ENCODE peak calls at places on chromosomes 16 and 17, in seven cellular contexts. D is CD4-positive, CD25-positive, alpha-beta regulatory T cell; X is psoas muscle; A is PC-3; E is left ventricle myocardium inferior; R is GM23338; K is pancreas. Q is an unnamed sample.

GRCh38 chr17:74960739-74961342 is 11.7 kb downstream of the HID1 start:
- DNase-seq in D (peak; percentile 28), X (no peak), A (no peak), E (no peak), R (peak; percentile 84), K (no peak), Q (no peak)

GRCh38 chr16:52398491-52398960 is 148.4 kb downstream of the TOX3 start:
- DNase-seq in D (no peak), X (no peak), A (no peak), E (no peak), R (no peak), K (no peak), Q (no peak)

GRCh38 chr16:53219795-53220194 is 165.0 kb downstream of the CHD9 start:
- DNase-seq in D (no peak), X (no peak), A (peak; percentile 66), E (no peak), R (no peak), K (no peak), Q (no peak)

GRCh38 chr17:17356149-17356930 is 53.2 kb downstream of the NT5M start:
- DNase-seq in D (peak; percentile 66), X (peak; percentile 85), A (peak; percentile 94), E (peak; percentile 73), R (peak; percentile 92), K (peak; percentile 72), Q (peak; percentile 82)

GRCh38 chr16:68367034-68367433 is 56.2 kb downstream of the PRMT7 start:
- DNase-seq in D (peak; percentile 43), X (no peak), A (peak; percentile 35), E (no peak), R (peak; percentile 81), K (peak; percentile 24), Q (no peak)

GRCh38 chr17:80119271-80119791 is 17.9 kb downstream of the GAA start:
- DNase-seq in D (no peak), X (peak; percentile 47), A (no peak), E (no peak), R (no peak), K (no peak), Q (no peak)

GRCh38 chr17:76570877-76571471 is 14.7 kb downstream of the ST6GALNAC2 start:
- DNase-seq in D (no peak), X (no peak), A (peak; percentile 41), E (no peak), R (no peak), K (no peak), Q (no peak)

GRCh38 chr17:8954339-8954738 is 11.2 kb downstream of the PIK3R5 start:
- DNase-seq in D (peak; percentile 83), X (peak; percentile 75), A (no peak), E (peak; percentile 64), R (peak; percentile 61), K (no peak), Q (no peak)

GRCh38 chr16:81608515-81609209 is 164.1 kb downstream of the CMIP start:
- DNase-seq in D (no peak), X (no peak), A (no peak), E (no peak), R (no peak), K (no peak), Q (no peak)

GRCh38 chr16:27729516-27730304 is 179.8 kb downstream of the KATNIP start:
- DNase-seq in D (no peak), X (peak; percentile 48), A (no peak), E (no peak), R (no peak), K (no peak), Q (no peak)

GRCh38 chr17:75240394-75241142 is 20.8 kb downstream of the GGA3 start:
- DNase-seq in D (peak; percentile 17), X (peak; percentile 58), A (peak; percentile 47), E (no peak), R (peak; percentile 90), K (no peak), Q (no peak)

GRCh38 chr16:4322121-4323035 is 6.5 kb downstream of the GLIS2 start:
- DNase-seq in D (no peak), X (peak; percentile 55), A (no peak), E (no peak), R (no peak), K (no peak), Q (no peak)

GRCh38 chr16:4320571-4321137 is 4.8 kb downstream of the GLIS2 start:
- DNase-seq in D (no peak), X (no peak), A (no peak), E (no peak), R (no peak), K (no peak), Q (no peak)

GRCh38 chr16:4323071-4323844 is 7.4 kb downstream of the GLIS2 start:
- DNase-seq in D (no peak), X (peak; percentile 53), A (no peak), E (no peak), R (no peak), K (peak; percentile 67), Q (no peak)

GRCh38 chr16:4320030-4320429 is 4.2 kb downstream of the GLIS2 start:
- DNase-seq in D (no peak), X (peak; percentile 77), A (no peak), E (peak; percentile 62), R (no peak), K (no peak), Q (no peak)

DNA sequence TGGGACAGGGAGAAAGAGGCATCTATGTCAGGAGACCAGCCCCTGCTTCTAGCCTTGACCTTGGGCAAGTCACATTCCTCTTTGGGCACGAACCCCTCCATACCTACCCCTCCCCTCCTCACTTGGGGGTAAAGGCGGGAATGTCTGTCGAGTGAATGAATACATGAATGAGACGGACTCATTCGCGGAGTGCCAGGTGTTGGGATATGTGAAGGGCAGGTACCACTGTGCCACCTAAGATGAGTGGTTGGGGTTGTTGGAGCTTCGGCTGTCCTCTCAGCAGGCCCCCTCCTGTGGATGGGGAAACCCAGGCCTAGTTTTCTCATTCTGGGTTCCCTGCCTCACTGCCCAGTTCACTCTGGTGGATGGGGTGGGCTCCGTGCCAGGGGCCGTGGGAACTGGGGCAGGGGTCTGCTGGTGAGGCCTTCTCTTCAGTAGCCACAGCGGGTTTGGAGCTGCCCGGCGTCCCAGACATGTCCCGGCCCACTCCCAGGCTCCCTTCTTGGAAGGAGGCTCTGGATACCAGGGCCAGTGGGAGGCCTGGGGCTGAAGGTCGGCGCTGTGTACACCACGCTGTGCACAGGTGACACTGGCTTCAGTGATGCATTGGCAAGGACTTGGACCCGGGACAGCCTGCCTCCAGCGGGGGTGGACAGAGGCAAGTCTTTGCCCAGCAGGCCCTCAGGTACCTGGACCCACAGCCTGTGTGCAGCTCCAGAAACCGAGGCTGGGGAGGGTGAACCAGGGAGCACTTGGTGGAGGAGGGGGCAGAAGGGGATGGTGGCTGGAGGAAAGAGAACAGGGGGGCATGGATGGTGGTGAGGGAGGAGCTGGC is 5.6 kb downstream of the GLIS2 start:
- DNase-seq in D (no peak), X (no peak), A (no peak), E (no peak), R (no peak), K (peak; percentile 56), Q (no peak)
- H3K27ac ChIP-seq in D (no peak overlapping the region), X (no peak overlapping the region), A (no peak overlapping the region), E (peak overlapping the region; percentile 96), R (no peak overlapping the region), K (no peak overlapping the region), Q (no peak overlapping the region)

GRCh38 chr17:40093005-40093579 is 7.3 kb downstream of the NR1D1 start:
- DNase-seq in D (no peak), X (no peak), A (no peak), E (no peak), R (no peak), K (no peak), Q (no peak)
- H3K4me1 ChIP-seq in D (peaks cover 44% of the 10 kb centered on the region), X (peaks cover 71% of the 10 kb centered on the region), A (peaks cover 4% of the 10 kb centered on the region), E (peaks cover 91% of the 10 kb centered on the region), R (peaks cover 27% of the 10 kb centered on the region), K (peaks cover 10% of the 10 kb centered on the region), Q (peaks cover 7% of the 10 kb centered on the region)

DNA sequence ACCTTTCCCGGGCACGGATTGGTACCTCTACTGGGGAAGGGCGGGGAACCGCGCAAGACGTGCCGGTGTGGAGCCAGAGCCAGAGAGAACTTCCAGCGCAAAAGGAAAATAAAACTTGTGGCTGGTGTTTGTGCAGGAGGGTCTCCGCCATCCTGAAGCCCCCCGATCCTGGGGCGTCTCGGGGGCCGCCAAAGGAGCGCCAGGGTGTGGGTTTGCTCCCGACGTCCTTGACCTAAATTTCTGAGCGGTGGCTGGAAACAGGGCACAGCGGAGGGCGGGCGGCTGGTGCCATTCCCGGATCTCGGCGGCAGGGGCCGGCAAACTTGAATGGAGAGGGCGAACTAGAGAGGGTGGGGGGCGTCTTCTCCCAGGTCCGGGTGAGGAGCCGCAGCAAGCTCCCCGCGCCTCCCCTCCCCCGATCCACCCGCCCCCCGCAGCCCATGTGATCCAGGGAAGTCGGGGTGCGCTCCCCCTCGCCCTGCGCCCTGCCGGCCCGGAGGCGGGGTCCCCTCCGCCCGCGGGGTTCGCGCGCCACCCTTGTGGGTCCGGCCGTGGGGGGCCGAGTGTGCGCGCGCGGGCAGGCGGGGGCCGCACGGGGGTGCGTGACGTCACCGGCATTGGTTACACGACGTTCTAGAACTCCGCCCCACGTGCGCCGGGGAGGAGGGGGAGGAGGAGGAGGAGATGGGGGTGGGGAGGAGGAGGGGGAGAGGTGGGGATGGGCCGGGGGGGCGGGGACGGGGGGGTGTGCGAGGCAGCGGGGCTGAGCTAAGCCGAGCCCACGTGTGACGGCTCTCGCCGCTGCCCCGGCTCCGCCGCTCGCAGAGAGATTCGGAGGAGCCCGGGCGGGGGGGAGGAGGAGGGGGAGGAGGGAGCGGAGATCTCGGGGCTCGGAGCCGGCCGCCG is at the start of gene MSI2:
- DNase-seq in D (peak; percentile 88), X (peak; percentile 97), A (peak; percentile 81), E (peak; percentile 95), R (peak; percentile 85), K (peak; percentile 95), Q (peak; percentile 39)
- H3K27ac ChIP-seq in D (peak within 1 kb of the TSS; percentile 83), X (peak within 1 kb of the TSS; percentile 95), A (peak within 1 kb of the TSS; percentile 7), E (peak within 1 kb of the TSS; percentile 97), R (no peak within 1 kb of the TSS), K (peak within 1 kb of the TSS; percentile 85), Q (no peak within 1 kb of the TSS)

GRCh38 chr17:82302498-82302963 is 14.9 kb downstream of the CD7 start:
- DNase-seq in D (no peak), X (no peak), A (no peak), E (no peak), R (no peak), K (peak; percentile 32), Q (no peak)

GRCh38 chr17:82300707-82301270 is 16.6 kb downstream of the CD7 start:
- DNase-seq in D (peak; percentile 64), X (peak; percentile 87), A (peak; percentile 29), E (peak; percentile 66), R (peak; percentile 79), K (peak; percentile 79), Q (no peak)

GRCh38 chr17:82302991-82303943 is 14.1 kb downstream of the CD7 start:
- DNase-seq in D (peak; percentile 49), X (no peak), A (no peak), E (no peak), R (no peak), K (no peak), Q (no peak)

GRCh38 chr17:82301300-82301915 is 16.0 kb downstream of the CD7 start:
- DNase-seq in D (no peak), X (no peak), A (no peak), E (no peak), R (no peak), K (no peak), Q (no peak)

DNA sequence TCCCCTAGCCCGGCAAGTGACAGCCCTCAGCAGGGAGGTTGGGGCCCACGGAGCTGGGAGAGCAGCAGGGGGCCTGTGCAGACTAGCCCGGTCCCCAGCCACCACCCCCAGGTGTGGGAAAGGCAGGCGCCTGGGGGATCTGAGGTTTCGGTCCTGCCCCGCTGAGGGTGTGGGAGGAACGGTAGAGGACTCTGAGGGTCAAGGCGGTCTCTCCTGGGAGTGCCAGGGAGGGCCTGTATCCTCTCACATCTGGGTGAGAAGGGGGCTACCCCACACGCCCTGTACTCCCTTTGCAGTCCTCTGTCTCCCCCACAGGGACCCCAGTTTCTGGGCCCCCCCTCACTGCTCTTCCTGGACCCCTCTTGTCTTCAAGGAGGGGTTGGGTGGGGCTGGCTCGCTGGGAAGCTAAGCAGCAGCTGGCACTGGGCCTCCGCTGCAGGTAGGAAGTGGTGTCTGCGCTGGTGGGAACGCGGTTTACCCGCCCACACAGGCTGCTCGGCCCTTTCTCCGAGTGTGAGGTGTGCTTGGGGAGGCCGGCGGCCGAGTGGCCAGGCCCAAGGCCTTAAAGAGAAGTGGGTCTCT is 15.4 kb downstream of the CD7 start:
- DNase-seq in D (peak; percentile 50), X (no peak), A (no peak), E (no peak), R (no peak), K (peak; percentile 36), Q (no peak)
- H3K4me1 ChIP-seq in D (peaks cover 75% of the 10 kb centered on the region), X (peaks cover 17% of the 10 kb centered on the region), A (peaks cover 18% of the 10 kb centered on the region), E (peaks cover 30% of the 10 kb centered on the region), R (no peaks in the 10 kb centered on the region), K (peaks cover 12% of the 10 kb centered on the region), Q (peaks cover 13% of the 10 kb centered on the region)